ENCODE peak calls at places on chromosomes 7 and 10, in four cellular contexts. One of them, this sample, is unnamed.

GRCh38 chr10:109773818-109774440 is 149.4 kb downstream of the XPNPEP1 start:
- DNase-seq in LoVo: peak; percentile 37
- DNase-seq in iPS-NIHi11: peak; percentile 50
- DNase-seq in SK-N-SH: peak; percentile 30
- DNase-seq in this sample: no peak

GRCh38 chr10:110733256-110733952 is 89.3 kb downstream of the RBM20 start:
- DNase-seq in LoVo: peak; percentile 27
- DNase-seq in SK-N-SH: no peak
- DNase-seq in iPS-NIHi11: no peak
- DNase-seq in this sample: no peak

GRCh38 chr10:62261666-62262065 is 7.0 kb downstream of the RTKN2 start:
- DNase-seq in SK-N-SH: no peak
- DNase-seq in LoVo: no peak
- DNase-seq in iPS-NIHi11: no peak
- DNase-seq in this sample: no peak

GRCh38 chr10:17599089-17599488 is 18.1 kb downstream of the HACD1 start:
- DNase-seq in SK-N-SH: peak; percentile 13
- DNase-seq in iPS-NIHi11: peak; percentile 16
- DNase-seq in LoVo: peak; percentile 9
- DNase-seq in this sample: no peak

GRCh38 chr10:29328988-29329387 is 40.1 kb downstream of the LYZL1 start:
- DNase-seq in iPS-NIHi11: no peak
- DNase-seq in SK-N-SH: no peak
- DNase-seq in LoVo: no peak
- DNase-seq in this sample: no peak

GRCh38 chr7:38932509-38933168 is 23.6 kb upstream of the VPS41 start:
- DNase-seq in iPS-NIHi11: peak; percentile 57
- DNase-seq in SK-N-SH: peak; percentile 53
- DNase-seq in LoVo: peak; percentile 63
- DNase-seq in this sample: no peak

GRCh38 chr10:3935141-3935540 is 150.1 kb upstream of the KLF6 start:
- DNase-seq in SK-N-SH: no peak
- DNase-seq in LoVo: peak; percentile 15
- DNase-seq in iPS-NIHi11: no peak
- DNase-seq in this sample: no peak

GRCh38 chr10:90602815-90603600 is 254.8 kb downstream of the HTR7 start:
- DNase-seq in LoVo: no peak
- DNase-seq in iPS-NIHi11: no peak
- DNase-seq in SK-N-SH: no peak
- DNase-seq in this sample: no peak

GRCh38 chr7:84524714-84525694 is 330.4 kb upstream of the SEMA3A start:
- DNase-seq in SK-N-SH: no peak
- DNase-seq in iPS-NIHi11: no peak
- DNase-seq in LoVo: no peak
- DNase-seq in this sample: no peak

GRCh38 chr10:11195017-11195586 is 177.4 kb downstream of the CELF2 start:
- DNase-seq in iPS-NIHi11: no peak
- DNase-seq in SK-N-SH: no peak
- DNase-seq in LoVo: no peak
- DNase-seq in this sample: no peak

GRCh38 chr7:139339698-139340036 is 1.5 kb upstream of the FMC1 start:
- DNase-seq in LoVo: no peak
- DNase-seq in iPS-NIHi11: no peak
- DNase-seq in SK-N-SH: no peak
- DNase-seq in this sample: no peak

GRCh38 chr10:104331208-104331838 is 6.9 kb downstream of the ITPRIP start:
- DNase-seq in SK-N-SH: no peak
- DNase-seq in iPS-NIHi11: no peak
- DNase-seq in LoVo: peak; percentile 53
- DNase-seq in this sample: no peak